ENCODE peak calls at places on chromosome 20, in four cellular contexts. T is anterior cingulate cortex, U is GM18507, C is AML-193. P is an unnamed sample.

GRCh38 chr20:840858-841567 is 7.5 kb downstream of the FAM110A start:
- DNase-seq in T (no peak), U (no peak), C (no peak), P (no peak)

GRCh38 chr20:9121211-9121610 is 52.3 kb downstream of the PLCB4 start:
- DNase-seq in T (no peak), U (no peak), C (no peak), P (no peak)

GRCh38 chr20:59598625-59599310 is 5.6 kb upstream of the PHACTR3 start:
- DNase-seq in T (peak), U (peak), C (peak), P (peak)

GRCh38 chr20:35568645-35569044 is 26.8 kb downstream of the ERGIC3 start:
- DNase-seq in T (no peak), U (no peak), C (peak), P (no peak)

GRCh38 chr20:38222231-38222922 is 38.2 kb downstream of the KIAA1755 start:
- DNase-seq in T (no peak), U (peak), C (peak), P (peak)

GRCh38 chr20:54431545-54431944 is 43.8 kb upstream of the DOK5 start:
- DNase-seq in T (peak), U (no peak), C (no peak), P (no peak)

GRCh38 chr20:63733579-63734081 is 2.8 kb upstream of the LIME1 start:
- DNase-seq in T (no peak), U (no peak), C (no peak), P (no peak)

GRCh38 chr20:46695888-46696287 is 6.6 kb upstream of the TP53RK start:
- DNase-seq in T (peak), U (no peak), C (no peak), P (no peak)

GRCh38 chr20:62530643-62531032 is 54.8 kb upstream of the GATA5 start:
- DNase-seq in T (no peak), U (no peak), C (no peak), P (no peak)

GRCh38 chr20:44596876-44597275 is 14.5 kb downstream of the PKIG start:
- DNase-seq in T (no peak), U (no peak), C (no peak), P (no peak)

GRCh38 chr20:63557481-63557891 is 3.5 kb downstream of the FNDC11 start:
- DNase-seq in T (no peak), U (no peak), C (no peak), P (no peak)

GRCh38 chr20:38937978-38938473 is 11.8 kb downstream of the FAM83D start:
- DNase-seq in T (no peak), U (no peak), C (no peak), P (no peak)

GRCh38 chr20:59013959-59014608 is 5.1 kb upstream of the TUBB1 start:
- DNase-seq in T (no peak), U (no peak), C (no peak), P (no peak)

GRCh38 chr20:52340036-52340634 is 148.6 kb upstream of the ZFP64 start:
- DNase-seq in T (no peak), U (no peak), C (no peak), P (no peak)

GRCh38 chr20:39103732-39104131 is 141.6 kb downstream of the DHX35 start:
- DNase-seq in T (no peak), U (no peak), C (no peak), P (no peak)

GRCh38 chr20:23641936-23642751 is 4.4 kb upstream of the CST3 start:
- DNase-seq in T (no peak), U (no peak), C (no peak), P (no peak)

GRCh38 chr20:45138451-45139300 is 14.4 kb upstream of the WFDC12 start:
- DNase-seq in T (no peak), U (peak), C (peak), P (peak)

GRCh38 chr20:64192406-64192805 is 28.2 kb downstream of the MYT1 start:
- DNase-seq in T (no peak), U (no peak), C (no peak), P (no peak)

P was measured in posterior cingulate gyrus.